ENCODE peak calls at places on chromosome 7, in six cellular contexts. L, E, M, Y, F and U are unnamed samples.

GRCh38 chr7:151809864-151810170 is 67.1 kb downstream of the PRKAG2 start:
- DNase-seq in L (no peak), E (no peak), M (no peak), Y (no peak), F (no peak), U (no peak)

GRCh38 chr7:156668130-156668741 is 27.7 kb downstream of the RNF32 start:
- DNase-seq in L (no peak), E (no peak), M (no peak), Y (peak; percentile 21), F (peak; percentile 20), U (no peak)

GRCh38 chr7:116776610-116777289 is 85.6 kb upstream of the CAPZA2 start:
- DNase-seq in L (no peak), E (peak; percentile 80), M (peak; percentile 13), Y (no peak), F (peak; percentile 85), U (no peak)

GRCh38 chr7:19020062-19020461 is 97.4 kb downstream of the TWIST1 start:
- DNase-seq in L (no peak), E (no peak), M (no peak), Y (no peak), F (no peak), U (no peak)

GRCh38 chr7:364536-364935 is 74.6 kb downstream of the FOXL3 start:
- DNase-seq in L (no peak), E (no peak), M (no peak), Y (no peak), F (no peak), U (no peak)

GRCh38 chr7:140899883-140900282 is 24.8 kb downstream of the BRAF start:
- DNase-seq in L (no peak), E (no peak), M (no peak), Y (peak; percentile 5), F (no peak), U (peak; percentile 63)

GRCh38 chr7:128029405-128029995 is 1.7 kb downstream of the LRRC4 start:
- DNase-seq in L (no peak), E (no peak), M (no peak), Y (no peak), F (no peak), U (no peak)

GRCh38 chr7:137337902-137338301 is 5.6 kb downstream of the PTN start:
- DNase-seq in L (no peak), E (no peak), M (no peak), Y (no peak), F (no peak), U (no peak)

GRCh38 chr7:151081170-151082101 is 827 bp upstream of the FASTK start:
- DNase-seq in L (peak; percentile 54), E (peak; percentile 46), M (no peak), Y (no peak), F (no peak), U (peak; percentile 63)

GRCh38 chr7:128743112-128743772 is 4.1 kb downstream of the CALU start:
- DNase-seq in L (no peak), E (no peak), M (no peak), Y (no peak), F (no peak), U (no peak)

GRCh38 chr7:117041007-117041406 is 87.7 kb downstream of the ST7 start:
- DNase-seq in L (no peak), E (no peak), M (peak; percentile 50), Y (no peak), F (peak; percentile 88), U (no peak)

GRCh38 chr7:134450296-134451000 is 8.5 kb downstream of the AKR1B1 start:
- DNase-seq in L (no peak), E (no peak), M (no peak), Y (no peak), F (peak; percentile 53), U (no peak)

GRCh38 chr7:12709731-12710502 is 22.5 kb downstream of the ARL4A start:
- DNase-seq in L (no peak), E (no peak), M (no peak), Y (no peak), F (peak; percentile 47), U (no peak)

GRCh38 chr7:105387621-105388372 is 924 bp downstream of the SRPK2 start:
- DNase-seq in L (peak; percentile 79), E (peak; percentile 55), M (no peak), Y (peak; percentile 28), F (peak; percentile 28), U (peak; percentile 87)

GRCh38 chr7:151371266-151371665 is 29.7 kb downstream of the NUB1 start:
- DNase-seq in L (peak; percentile 53), E (no peak), M (no peak), Y (no peak), F (no peak), U (no peak)

GRCh38 chr7:68203246-68203645 is 1206.6 kb downstream of the TYW1 start:
- DNase-seq in L (no peak), E (no peak), M (no peak), Y (no peak), F (no peak), U (no peak)
- TF ChIP-seq SMC3 in L (no peak), E (no peak), M (no peak), Y (no peak), F (no peak), U (no peak)

GRCh38 chr7:47677664-47678063 is 95.8 kb upstream of the TNS3 start:
- DNase-seq in L (no peak), E (no peak), M (no peak), Y (no peak), F (no peak), U (no peak)
- TF ChIP-seq SMC3 in L (no peak), E (no peak), M (no peak), Y (no peak), F (no peak), U (no peak)

GRCh38 chr7:40827217-40828085 is 692.6 kb downstream of the SUGCT start:
- DNase-seq in L (no peak), E (no peak), M (no peak), Y (no peak), F (no peak), U (no peak)
- TF ChIP-seq SMC3 in L (no peak), E (no peak), M (no peak), Y (no peak), F (no peak), U (no peak)

GRCh38 chr7:24968165-24968564 is 11.8 kb downstream of the OSBPL3 start:
- DNase-seq in L (no peak), E (no peak), M (no peak), Y (no peak), F (no peak), U (no peak)

GRCh38 chr7:24967696-24968095 is 12.3 kb downstream of the OSBPL3 start:
- DNase-seq in L (no peak), E (no peak), M (no peak), Y (no peak), F (no peak), U (no peak)

GRCh38 chr7:24966802-24967201 is 13.2 kb downstream of the OSBPL3 start:
- DNase-seq in L (no peak), E (no peak), M (no peak), Y (no peak), F (peak; percentile 70), U (no peak)

GRCh38 chr7:24964177-24964576 is 15.8 kb downstream of the OSBPL3 start:
- DNase-seq in L (no peak), E (no peak), M (no peak), Y (no peak), F (peak; percentile 22), U (no peak)

GRCh38 chr7:24965831-24966708 is 13.9 kb downstream of the OSBPL3 start:
- DNase-seq in L (peak; percentile 20), E (no peak), M (peak; percentile 98), Y (no peak), F (peak; percentile 15), U (no peak)
- TF ChIP-seq SMC3 in L (no peak), E (no peak), M (peak; percentile 12), Y (no peak), F (no peak), U (no peak)